ENCODE peak calls at places on chromosomes 1 and 21, in eight cellular contexts. M is RCC 7860; V is ureter; Q is activated CD4-positive, CD25-positive, alpha-beta regulatory T cell; S is naive B cell; U is naive thymus-derived CD4-positive, alpha-beta T cell; W is coronary artery; B is mesothelial cell of epicardium. E is an unnamed sample.

GRCh38 chr1:12549460-12550349 is 68.3 kb downstream of the DHRS3 start:
- DNase-seq in U (no peak), M (peak), V (peak), B (peak), S (no peak), Q (no peak), W (peak), E (peak)

GRCh38 chr1:204288061-204288588 is 71.6 kb downstream of the PLEKHA6 start:
- DNase-seq in M (peak), Q (no peak), S (no peak), W (peak), V (peak), U (no peak), B (peak), E (no peak)

GRCh38 chr21:38165466-38166213 is 91.2 kb upstream of the KCNJ15 start:
- DNase-seq in Q (no peak), M (no peak), W (no peak), S (no peak), B (no peak), V (no peak), U (no peak), E (no peak)

GRCh38 chr1:155226910-155227260 is 18.4 kb downstream of the MTX1 start:
- DNase-seq in U (no peak), S (no peak), Q (no peak), W (peak), V (no peak), M (peak), B (peak), E (no peak)

GRCh38 chr1:226571901-226572300 is 23.3 kb downstream of the STUM start:
- DNase-seq in B (no peak), U (no peak), S (no peak), V (no peak), Q (no peak), M (no peak), W (no peak), E (no peak)

GRCh38 chr1:20409017-20409416 is 77.0 kb downstream of the CAMK2N1 start:
- DNase-seq in W (no peak), B (no peak), V (no peak), U (no peak), M (no peak), Q (no peak), S (no peak), E (no peak)

GRCh38 chr1:199247891-199248290 is 609.1 kb downstream of the PTPRC start:
- DNase-seq in W (no peak), V (no peak), B (no peak), S (no peak), U (no peak), Q (no peak), M (no peak), E (no peak)

GRCh38 chr1:198657550-198658064 is 18.8 kb downstream of the PTPRC start:
- DNase-seq in M (no peak), B (no peak), Q (no peak), W (no peak), V (no peak), U (no peak), S (peak), E (peak)

GRCh38 chr1:154955039-154955717 is 721 bp downstream of the PBXIP1 start:
- DNase-seq in S (peak), Q (peak), V (no peak), W (peak), M (peak), U (peak), B (no peak), E (no peak)